ENCODE peak calls at places on chromosome 17, in four cellular contexts. S is Panc1, T is body of pancreas, X is aorta. P is an unnamed sample. For H3K36me3, the result is how much of the 10 kb centered on the place peaks cover.

GRCh38 chr17:77662796-77663195 is 295.7 kb upstream of the TNRC6C start:
- DNase-seq in S (no peak), T (no peak), X (no peak), P (no peak)

GRCh38 chr17:17609121-17609520 is 17.6 kb upstream of the PEMT start:
- DNase-seq in S (no peak), T (no peak), X (peak), P (no peak)

GRCh38 chr17:68035131-68035522 is 408 bp upstream of the KPNA2 start:
- DNase-seq in S (no peak), T (peak), X (peak), P (peak)

GRCh38 chr17:83058478-83059167 is 20.8 kb upstream of the METRNL start:
- DNase-seq in S (no peak), T (no peak), X (no peak), P (no peak)

GRCh38 chr17:9402590-9403199 is 172.9 kb downstream of the STX8 start:
- DNase-seq in S (no peak), T (no peak), X (no peak), P (peak)

GRCh38 chr17:74832421-74832820 is 27.3 kb downstream of the GRIN2C start:
- DNase-seq in S (no peak), T (no peak), X (no peak), P (no peak)

GRCh38 chr17:33039874-33040273 is 48.2 kb downstream of the SPACA3 start:
- DNase-seq in S (no peak), T (no peak), X (no peak), P (no peak)

GRCh38 chr17:32960815-32961214 is 30.8 kb upstream of the SPACA3 start:
- DNase-seq in S (no peak), T (no peak), X (no peak), P (no peak)

GRCh38 chr17:79928502-79929256 is 89.4 kb upstream of the CBX4 start:
- DNase-seq in S (no peak), T (no peak), X (no peak), P (no peak)

GRCh38 chr17:17919169-17920107 is 52.8 kb downstream of the TOM1L2 start:
- DNase-seq in S (no peak), T (peak), X (peak), P (peak)

GRCh38 chr17:71446635-71447034 is 674.2 kb upstream of the SOX9 start:
- DNase-seq in S (no peak), T (no peak), X (no peak), P (no peak)

GRCh38 chr17:81685108-81685507 is 1.3 kb downstream of the HGS start:
- DNase-seq in S (no peak), T (no peak), X (no peak), P (peak)

GRCh38 chr17:64777413-64778101 is 115.5 kb upstream of the SMURF2 start:
- DNase-seq in S (no peak), T (peak), X (peak), P (no peak)

GRCh38 chr17:16934133-16934795 is 37.7 kb downstream of the TNFRSF13B start:
- DNase-seq in S (no peak), T (no peak), X (peak), P (no peak)

GRCh38 chr17:75832652-75833400 is 11.4 kb downstream of the UNC13D start:
- DNase-seq in S (no peak), T (no peak), X (no peak), P (no peak)

GRCh38 chr17:75837899-75838298 is 6.3 kb downstream of the UNC13D start:
- DNase-seq in S (no peak), T (no peak), X (no peak), P (no peak)

GRCh38 chr17:75834279-75834920 is 9.8 kb downstream of the UNC13D start:
- DNase-seq in S (no peak), T (no peak), X (no peak), P (no peak)

GRCh38 chr17:75836605-75837004 is 7.6 kb downstream of the UNC13D start:
- DNase-seq in S (no peak), T (no peak), X (no peak), P (no peak)

GRCh38 chr17:75835315-75835987 is 8.8 kb downstream of the UNC13D start:
- DNase-seq in S (no peak), T (no peak), X (no peak), P (no peak)
- H3K36me3 ChIP-seq in S (under half), T (under half), X (under half), P (under half)

GRCh38 chr17:57410169-57410568 is 153.8 kb downstream of the MSI2 start:
- DNase-seq in S (no peak), T (no peak), X (no peak), P (no peak)
- H3K36me3 ChIP-seq in S (under half), T (under half), X (under half), P (under half)

GRCh38 chr17:60130466-60130865 is 19.3 kb upstream of the CA4 start:
- DNase-seq in S (no peak), T (no peak), X (no peak), P (no peak)
- H3K36me3 ChIP-seq in S (under half), T (under half), X (under half), P (under half)

GRCh38 chr17:4101127-4101798 is 41.6 kb downstream of the ZZEF1 start:
- DNase-seq in S (no peak), T (no peak), X (no peak), P (no peak)

GRCh38 chr17:4105232-4105631 is 37.6 kb downstream of the ZZEF1 start:
- DNase-seq in S (no peak), T (no peak), X (no peak), P (no peak)

GRCh38 chr17:4108397-4108796 is 34.4 kb downstream of the ZZEF1 start:
- DNase-seq in S (no peak), T (no peak), X (no peak), P (no peak)

GRCh38 chr17:4101799-4102405 is 40.9 kb downstream of the ZZEF1 start:
- DNase-seq in S (no peak), T (no peak), X (no peak), P (no peak)

GRCh38 chr17:4104506-4104905 is 38.3 kb downstream of the ZZEF1 start:
- DNase-seq in S (no peak), T (no peak), X (no peak), P (no peak)
- H3K36me3 ChIP-seq in S (under half), T (under half), X (under half), P (under half)

DNA sequence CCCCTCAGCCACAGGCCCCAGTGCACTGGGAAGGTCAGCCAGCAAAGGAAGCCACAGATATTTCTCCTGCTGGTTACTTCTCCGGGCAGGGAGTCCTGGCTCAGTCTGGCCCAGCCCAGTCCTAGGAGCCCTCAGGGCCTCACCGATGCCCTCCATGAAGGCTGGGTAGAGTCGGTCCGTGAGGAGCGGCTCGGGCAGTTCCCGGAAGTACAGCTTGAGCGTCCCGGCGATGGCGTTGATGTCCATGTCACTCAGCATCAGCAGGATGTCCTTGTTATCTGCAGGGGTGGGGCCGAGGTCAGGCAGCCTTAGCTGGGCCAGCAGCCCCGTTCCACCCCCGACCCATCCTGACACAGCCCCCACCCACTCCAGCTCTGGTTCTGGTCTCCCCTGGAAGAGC is 13.7 kb downstream of the TIMM22 start:
- DNase-seq in S (no peak), T (no peak), X (peak), P (no peak)
- H3K36me3 ChIP-seq in S (under half), T (under half), X (under half), P (under half)

P was measured in PC-9.